ENCODE peak calls at places on chromosomes 11 and 22, in nine cellular contexts. V, S, O, Z, J, D, C, B and N are unnamed samples.

GRCh38 chr22:29400576-29400975 is 12.2 kb upstream of the AP1B1 start:
- DNase-seq in V (no peak), S (no peak), O (no peak), Z (no peak), J (no peak), D (no peak), C (no peak), B (no peak), N (no peak)

GRCh38 chr11:55714982-55715888 is 53.2 kb downstream of the OR4C6 start:
- DNase-seq in V (no peak), S (no peak), O (peak), Z (no peak), J (no peak), D (no peak), C (no peak), B (no peak), N (no peak)

GRCh38 chr11:1856306-1857005 is 3.6 kb downstream of the LSP1 start:
- DNase-seq in V (no peak), S (no peak), O (no peak), Z (no peak), J (no peak), D (no peak), C (no peak), B (no peak), N (no peak)

GRCh38 chr11:134535029-134536025 is 123.3 kb upstream of the B3GAT1 start:
- DNase-seq in V (no peak), S (no peak), O (no peak), Z (no peak), J (no peak), D (no peak), C (peak), B (no peak), N (no peak)

GRCh38 chr11:109971184-109971523 is 122.0 kb upstream of the ZC3H12C start:
- DNase-seq in V (peak), S (peak), O (no peak), Z (no peak), J (no peak), D (peak), C (no peak), B (no peak), N (no peak)

GRCh38 chr11:121606354-121606753 is 153.6 kb upstream of the SORL1-AS1 start:
- DNase-seq in V (no peak), S (no peak), O (no peak), Z (no peak), J (no peak), D (no peak), C (no peak), B (no peak), N (no peak)

GRCh38 chr11:124745835-124746620 is 6.0 kb downstream of the VSIG2 start:
- DNase-seq in V (no peak), S (no peak), O (no peak), Z (no peak), J (peak), D (no peak), C (no peak), B (peak), N (no peak)

GRCh38 chr11:113278925-113279324 is 35.5 kb upstream of the TTC12 start:
- DNase-seq in V (no peak), S (no peak), O (no peak), Z (no peak), J (no peak), D (no peak), C (no peak), B (no peak), N (no peak)

GRCh38 chr22:19799322-19800190 is 39.0 kb downstream of the TBX1 start:
- DNase-seq in V (no peak), S (peak), O (no peak), Z (no peak), J (no peak), D (no peak), C (peak), B (no peak), N (no peak)

GRCh38 chr22:37557321-37558001 is 2.8 kb upstream of the CDC42EP1 start:
- DNase-seq in V (no peak), S (no peak), O (peak), Z (no peak), J (no peak), D (no peak), C (no peak), B (no peak), N (no peak)

GRCh38 chr11:115132829-115133228 is 371.4 kb downstream of the CADM1 start:
- DNase-seq in V (peak), S (no peak), O (no peak), Z (no peak), J (peak), D (no peak), C (no peak), B (no peak), N (no peak)

GRCh38 chr22:17888855-17889254 is 114.6 kb upstream of the BID start:
- DNase-seq in V (no peak), S (no peak), O (no peak), Z (no peak), J (no peak), D (no peak), C (no peak), B (no peak), N (no peak)

GRCh38 chr11:107696140-107696539 is 15.7 kb downstream of the SLN start:
- DNase-seq in V (peak), S (peak), O (no peak), Z (no peak), J (no peak), D (no peak), C (no peak), B (no peak), N (no peak)

GRCh38 chr11:116651098-116651756 is 121.6 kb downstream of the BUD13 start:
- DNase-seq in V (no peak), S (no peak), O (no peak), Z (no peak), J (no peak), D (no peak), C (no peak), B (no peak), N (no peak)

GRCh38 chr11:85723088-85723487 is 37.1 kb upstream of the CCDC89 start:
- DNase-seq in V (peak), S (no peak), O (peak), Z (no peak), J (no peak), D (no peak), C (no peak), B (no peak), N (no peak)

GRCh38 chr11:134951305-134951700 is 539.3 kb upstream of the B3GAT1 start:
- DNase-seq in V (peak), S (no peak), O (no peak), Z (no peak), J (no peak), D (no peak), C (peak), B (no peak), N (no peak)

GRCh38 chr11:32610926-32611325 is 27.3 kb downstream of the EIF3M start:
- DNase-seq in V (no peak), S (no peak), O (no peak), Z (no peak), J (no peak), D (no peak), C (no peak), B (no peak), N (no peak)

GRCh38 chr11:77473001-77473800 is 693 bp downstream of the PAK1 start:
- DNase-seq in V (peak), S (no peak), O (peak), Z (no peak), J (peak), D (peak), C (no peak), B (peak), N (peak)

GRCh38 chr11:45146072-45147016 is at the start of gene PRDM11:
- DNase-seq in V (peak), S (no peak), O (peak), Z (peak), J (peak), D (peak), C (peak), B (peak), N (peak)

GRCh38 chr22:47421846-47422245 is 659.4 kb downstream of the TBC1D22A start:
- DNase-seq in V (no peak), S (no peak), O (no peak), Z (no peak), J (no peak), D (no peak), C (no peak), B (no peak), N (no peak)

GRCh38 chr11:96339704-96340554 is 3.1 kb downstream of the MAML2 start:
- DNase-seq in V (peak), S (no peak), O (peak), Z (no peak), J (no peak), D (no peak), C (no peak), B (no peak), N (no peak)

GRCh38 chr22:32979606-32980005 is 78.6 kb downstream of the SYN3 start:
- DNase-seq in V (peak), S (no peak), O (no peak), Z (no peak), J (no peak), D (no peak), C (no peak), B (no peak), N (no peak)

GRCh38 chr11:11022126-11022730 is 164.4 kb upstream of the ZBED5 start:
- DNase-seq in V (peak), S (no peak), O (peak), Z (no peak), J (peak), D (no peak), C (no peak), B (no peak), N (no peak)

GRCh38 chr11:9651899-9652748 is 11.8 kb upstream of the SWAP70 start:
- DNase-seq in V (no peak), S (no peak), O (no peak), Z (no peak), J (no peak), D (no peak), C (no peak), B (no peak), N (no peak)

GRCh38 chr11:115843116-115843515 is 338.9 kb upstream of the CADM1 start:
- DNase-seq in V (no peak), S (no peak), O (no peak), Z (no peak), J (no peak), D (no peak), C (no peak), B (no peak), N (no peak)

GRCh38 chr11:128302425-128303186 is 284.8 kb downstream of the ETS1 start:
- DNase-seq in V (no peak), S (no peak), O (no peak), Z (no peak), J (peak), D (no peak), C (no peak), B (peak), N (no peak)

GRCh38 chr11:8757533-8757932 is 74.9 kb downstream of the RPL27A start:
- DNase-seq in V (no peak), S (no peak), O (no peak), Z (no peak), J (no peak), D (no peak), C (no peak), B (no peak), N (no peak)

GRCh38 chr11:59556883-59557205 is 45.5 kb downstream of the OR4D9 start:
- DNase-seq in V (peak), S (no peak), O (no peak), Z (no peak), J (no peak), D (no peak), C (no peak), B (no peak), N (no peak)

GRCh38 chr22:39920134-39920743 is 19.4 kb downstream of the GRAP2 start:
- DNase-seq in V (no peak), S (no peak), O (no peak), Z (no peak), J (no peak), D (no peak), C (no peak), B (peak), N (no peak)

GRCh38 chr11:45102810-45103621 is 43.4 kb upstream of the PRDM11 start:
- DNase-seq in V (peak), S (no peak), O (peak), Z (peak), J (peak), D (peak), C (peak), B (peak), N (peak)

GRCh38 chr11:128687321-128687720 is 6.6 kb upstream of the FLI1 start:
- DNase-seq in V (no peak), S (no peak), O (peak), Z (no peak), J (no peak), D (no peak), C (no peak), B (no peak), N (no peak)